ENCODE peak calls at places on chromosomes 1 and 21, in seven cellular contexts. B, X, L, K, Z, I and C are unnamed samples.
A peak's percentile ranks its signal among the peaks of the same experiment; 100 is the strongest.

GRCh38 chr1:210232524-210233215 is at the start of gene SERTAD4:
- DNase-seq in L (no peak), B (peak; percentile 51), I (peak; percentile 48), X (peak; percentile 58), K (no peak), Z (no peak), C (no peak)

GRCh38 chr1:12454406-12455391 is 163.3 kb downstream of the DHRS3 start:
- DNase-seq in B (peak; percentile 72), K (peak; percentile 81), L (peak; percentile 76), X (no peak), I (no peak), Z (no peak), C (peak; percentile 93)

GRCh38 chr1:47147047-47147785 is 10.0 kb downstream of the CYP4A22 start:
- DNase-seq in X (no peak), L (no peak), I (no peak), K (no peak), B (no peak), Z (no peak), C (no peak)

GRCh38 chr1:223208164-223209075 is 65.4 kb upstream of the TLR5 start:
- DNase-seq in I (no peak), K (no peak), B (peak; percentile 52), Z (no peak), L (no peak), X (no peak), C (no peak)

GRCh38 chr1:97632075-97632474 is 288.8 kb downstream of the DPYD start:
- DNase-seq in B (peak; percentile 68), L (peak; percentile 1), I (no peak), K (peak; percentile 57), X (no peak), Z (no peak), C (peak; percentile 58)

GRCh38 chr1:183822081-183822611 is 17.2 kb downstream of the RGL1 start:
- DNase-seq in K (no peak), Z (no peak), X (no peak), L (no peak), B (no peak), I (peak; percentile 38), C (no peak)

GRCh38 chr1:185483647-185484450 is 166.8 kb upstream of the IVNS1ABP start:
- DNase-seq in Z (no peak), L (peak; percentile 88), I (no peak), K (peak; percentile 83), X (no peak), B (peak; percentile 86), C (peak; percentile 83)

GRCh38 chr1:9539829-9540550 is 725 bp downstream of the SLC25A33 start:
- DNase-seq in L (no peak), Z (no peak), B (peak; percentile 59), X (peak; percentile 58), I (peak; percentile 62), K (peak; percentile 22), C (no peak)

GRCh38 chr1:42747125-42747524 is 7.1 kb upstream of the CLDN19 start:
- DNase-seq in B (no peak), I (peak; percentile 55), X (peak; percentile 54), K (no peak), Z (no peak), L (no peak), C (no peak)

GRCh38 chr21:43675871-43676270 is 16.5 kb downstream of the RRP1B start:
- DNase-seq in Z (no peak), B (no peak), K (no peak), L (no peak), I (no peak), X (no peak), C (no peak)

GRCh38 chr21:34992736-34993135 is 56.4 kb downstream of the RUNX1 start:
- DNase-seq in L (no peak), B (peak; percentile 85), X (no peak), I (peak; percentile 37), K (no peak), Z (no peak), C (no peak)

GRCh38 chr1:8358897-8359616 is 41.1 kb downstream of the SLC45A1 start:
- DNase-seq in I (no peak), X (no peak), K (no peak), B (no peak), Z (no peak), L (no peak), C (no peak)

GRCh38 chr1:29306471-29307140 is 70.3 kb downstream of the PTPRU start:
- DNase-seq in K (no peak), Z (no peak), L (no peak), I (no peak), X (no peak), B (no peak), C (no peak)

DNA sequence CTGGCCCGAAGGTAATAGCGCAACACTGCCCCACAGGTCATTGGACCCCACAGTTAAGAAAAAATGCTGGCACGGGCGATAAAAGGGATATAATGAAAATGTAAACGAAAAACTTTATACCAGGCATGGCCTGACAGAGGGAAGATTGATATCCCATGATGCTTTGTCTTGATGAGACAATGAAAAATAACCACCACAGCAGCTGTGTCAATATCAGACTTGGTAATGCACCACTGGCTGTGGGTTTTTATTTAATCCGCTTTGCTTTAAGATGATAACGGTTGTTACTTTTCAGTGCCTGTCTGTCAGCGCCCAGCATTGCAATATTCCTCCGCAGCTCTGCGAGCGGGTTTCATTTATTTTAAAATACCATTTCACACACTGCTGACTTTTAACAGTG is 150.5 kb downstream of the NUF2 start:
- DNase-seq in X (no peak), I (no peak), L (peak; percentile 61), B (peak; percentile 9), Z (no peak), K (no peak), C (no peak)
- TF ChIP-seq CTCF in X (no peak), I (no peak), L (peak; percentile 6), B (no peak), Z (no peak), K (no peak), C (no peak)

GRCh38 chr1:230371923-230372703 is 54.0 kb downstream of the PGBD5 start:
- DNase-seq in Z (no peak), I (no peak), X (no peak), B (no peak), L (no peak), K (no peak), C (no peak)
- H3K4me3 ChIP-seq in Z (no peak overlapping the region), I (no peak overlapping the region), X (no peak overlapping the region), B (no peak overlapping the region), L (no peak overlapping the region), K (no peak overlapping the region), C (no peak overlapping the region)

DNA sequence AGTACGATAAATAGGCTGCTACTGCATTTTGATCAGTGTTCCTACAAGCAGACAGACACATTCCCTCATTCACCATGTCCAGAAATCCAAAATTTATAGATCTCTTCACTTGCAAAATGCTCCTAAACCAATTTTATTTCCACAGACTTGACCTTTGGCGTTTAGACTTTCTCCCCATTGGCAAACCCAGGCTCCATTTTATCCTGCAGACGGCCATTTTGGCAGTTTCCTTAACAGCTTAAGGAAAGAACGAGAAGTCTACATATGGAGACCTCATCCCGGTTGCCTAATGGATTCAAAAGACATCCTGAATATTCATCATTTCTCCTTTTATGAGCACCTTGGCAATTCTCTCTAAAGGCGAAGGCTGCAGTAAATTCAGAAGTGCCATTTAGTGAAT is 132.8 kb downstream of the HLX start:
- DNase-seq in I (no peak), B (no peak), X (no peak), Z (no peak), K (no peak), L (no peak), C (no peak)
- TF ChIP-seq CTCF in I (no peak), B (no peak), X (no peak), Z (no peak), K (no peak), L (no peak), C (no peak)

DNA sequence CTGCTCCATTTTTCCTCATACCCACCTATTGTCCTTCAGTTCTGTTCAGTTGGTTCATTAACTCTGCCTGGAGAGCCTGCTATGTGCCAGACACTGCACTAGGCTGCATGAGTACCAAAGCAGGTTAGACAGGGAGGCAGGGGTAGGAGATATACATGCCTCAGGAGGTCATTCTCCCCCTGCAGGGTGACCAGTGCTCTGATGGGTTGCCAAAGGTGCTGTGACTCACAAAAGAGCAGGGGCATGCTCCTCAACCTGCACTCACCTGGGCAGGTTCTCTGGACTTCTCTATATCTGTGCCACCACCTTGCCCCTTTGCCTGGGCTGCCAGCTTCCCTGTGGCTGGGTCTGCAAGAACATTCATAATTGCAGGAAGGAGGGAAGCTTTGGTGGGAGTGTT is 356.3 kb upstream of the PLXNA2 start:
- DNase-seq in I (no peak), L (no peak), X (no peak), Z (no peak), B (no peak), K (no peak), C (no peak)
- H3K4me3 ChIP-seq in I (no peak overlapping the region), L (no peak overlapping the region), X (no peak overlapping the region), Z (no peak overlapping the region), B (no peak overlapping the region), K (no peak overlapping the region), C (no peak overlapping the region)

GRCh38 chr1:94237291-94238226 is at the start of gene ARHGAP29:
- DNase-seq in B (peak; percentile 78), I (peak; percentile 90), X (peak; percentile 83), K (peak; percentile 74), L (no peak), Z (peak; percentile 14), C (no peak)
- TF ChIP-seq CTCF in B (no peak), I (no peak), X (no peak), K (peak; percentile 20), L (peak; percentile 18), Z (no peak), C (peak; percentile 25)

GRCh38 chr1:226736908-226737818 is 1.9 kb downstream of the ITPKB start:
- DNase-seq in X (peak; percentile 39), B (peak; percentile 47), K (peak; percentile 6), I (peak; percentile 55), L (no peak), Z (no peak), C (no peak)

GRCh38 chr1:226736001-226736907 is 2.8 kb downstream of the ITPKB start:
- DNase-seq in L (no peak), Z (no peak), X (peak; percentile 36), B (peak; percentile 25), I (peak; percentile 71), K (no peak), C (no peak)

GRCh38 chr1:226733876-226734414 is 5.1 kb downstream of the ITPKB start:
- DNase-seq in K (no peak), Z (no peak), I (no peak), B (no peak), X (no peak), L (no peak), C (no peak)

GRCh38 chr1:226734611-226735153 is 4.4 kb downstream of the ITPKB start:
- DNase-seq in X (no peak), K (no peak), I (no peak), B (no peak), L (no peak), Z (no peak), C (no peak)

GRCh38 chr1:226735576-226735975 is 3.5 kb downstream of the ITPKB start:
- DNase-seq in Z (no peak), B (no peak), K (no peak), L (no peak), I (no peak), X (no peak), C (no peak)
- H3K4me3 ChIP-seq in Z (peak overlapping the region; percentile 95), B (no peak overlapping the region), K (no peak overlapping the region), L (no peak overlapping the region), I (peak overlapping the region; percentile 69), X (peak overlapping the region; percentile 10), C (no peak overlapping the region)